ENCODE peak calls at places on chromosomes 12 and 14, in ten cellular contexts. W is stimulated activated CD4-positive, alpha-beta T cell treated with anti-CD3 and anti-CD28 coated beads, Interleukin-15, amount 100 ng/mL, for 48 hours; K is B cell; C is amygdala; P is HFFc6; H is transverse colon; G is DMS153; T is non-pigmented ciliary epithelial cell; Y is immature natural killer cell; Z is ascending aorta. E is an unnamed sample.

GRCh38 chr12:93829073-93829472 is 151.9 kb downstream of the CRADD start:
- DNase-seq in K (no peak), C (no peak), G (no peak), H (no peak), P (no peak), W (no peak), Z (no peak), T (no peak), Y (no peak), E (no peak)

GRCh38 chr12:88036368-88036965 is 7.3 kb upstream of the C12orf50 start:
- DNase-seq in Y (no peak), W (no peak), P (peak), C (no peak), T (peak), H (no peak), G (no peak), K (no peak), Z (no peak), E (no peak)

GRCh38 chr12:118136559-118137003 is 657 bp downstream of the PEBP1 start:
- DNase-seq in K (peak), Z (no peak), Y (peak), T (no peak), W (peak), P (peak), H (peak), G (no peak), C (peak), E (peak)

GRCh38 chr14:94180655-94181271 is 6.6 kb downstream of the PPP4R4 start:
- DNase-seq in Z (no peak), C (no peak), P (peak), K (peak), G (peak), H (no peak), T (no peak), W (no peak), Y (peak), E (no peak)

GRCh38 chr12:26878661-26879119 is 45.7 kb upstream of the ITPR2 start:
- DNase-seq in W (no peak), Z (no peak), G (peak), Y (no peak), H (peak), K (peak), P (no peak), T (no peak), C (peak), E (peak)

GRCh38 chr14:34160619-34161018 is 209.7 kb upstream of the EGLN3 start:
- DNase-seq in Y (no peak), K (no peak), H (no peak), T (no peak), Z (no peak), G (no peak), W (no peak), C (no peak), P (no peak), E (no peak)

GRCh38 chr12:68106160-68106559 is 53.4 kb downstream of the IFNG start:
- DNase-seq in C (no peak), Z (no peak), T (peak), H (no peak), P (peak), Y (no peak), K (no peak), W (no peak), G (no peak), E (no peak)

GRCh38 chr12:3600039-3600720 is 109.2 kb downstream of the PRMT8 start:
- DNase-seq in K (no peak), C (no peak), T (no peak), H (no peak), P (no peak), G (no peak), Y (no peak), W (no peak), Z (no peak), E (no peak)

GRCh38 chr14:69643430-69644200 is 32.2 kb downstream of the SUSD6 start:
- DNase-seq in P (peak), C (no peak), H (peak), Y (no peak), W (peak), Z (peak), T (no peak), G (peak), K (no peak), E (peak)